ENCODE peak calls at places on chromosomes 7 and 10, in ten cellular contexts. I, Y, Q, H, N, G, B, S, A and T are unnamed samples.

GRCh38 chr7:55965805-55966421 is 1.5 kb downstream of the NIPSNAP2 start:
- DNase-seq in I (no peak), Y (peak; percentile 38), Q (no peak), H (peak; percentile 91), N (no peak), G (peak; percentile 6), B (no peak), S (peak; percentile 85), A (peak; percentile 46), T (peak; percentile 83)

GRCh38 chr10:47318706-47319105 is 3.5 kb upstream of the GDF2 start:
- DNase-seq in I (no peak), Y (no peak), Q (no peak), H (no peak), N (no peak), G (no peak), B (no peak), S (no peak), A (peak; percentile 8), T (no peak)

GRCh38 chr10:87608756-87609155 is 50.9 kb upstream of the PAPSS2 start:
- DNase-seq in I (no peak), Y (no peak), Q (no peak), H (no peak), N (no peak), G (no peak), B (no peak), S (no peak), A (no peak), T (no peak)

GRCh38 chr7:106022193-106022821 is 59.2 kb downstream of the CDHR3 start:
- DNase-seq in I (no peak), Y (no peak), Q (peak; percentile 81), H (no peak), N (peak; percentile 63), G (no peak), B (no peak), S (peak; percentile 18), A (no peak), T (no peak)

GRCh38 chr10:103761075-103761920 is 94.1 kb downstream of the SH3PXD2A start:
- DNase-seq in I (no peak), Y (no peak), Q (no peak), H (no peak), N (no peak), G (no peak), B (no peak), S (no peak), A (no peak), T (no peak)

GRCh38 chr10:48976208-48976607 is 36.6 kb upstream of the LRRC18 start:
- DNase-seq in I (peak; percentile 33), Y (no peak), Q (no peak), H (peak; percentile 47), N (no peak), G (no peak), B (no peak), S (peak; percentile 65), A (no peak), T (peak; percentile 14)

GRCh38 chr10:110083884-110084283 is 76.1 kb downstream of the ADD3 start:
- DNase-seq in I (no peak), Y (no peak), Q (no peak), H (no peak), N (no peak), G (no peak), B (peak; percentile 12), S (peak; percentile 12), A (no peak), T (no peak)

GRCh38 chr10:72886596-72887522 is 6.7 kb upstream of the OIT3 start:
- DNase-seq in I (no peak), Y (no peak), Q (no peak), H (no peak), N (no peak), G (no peak), B (no peak), S (no peak), A (no peak), T (no peak)

GRCh38 chr7:129644634-129645230 is 33.2 kb downstream of the NRF1 start:
- DNase-seq in I (peak; percentile 51), Y (no peak), Q (no peak), H (no peak), N (no peak), G (no peak), B (peak; percentile 37), S (no peak), A (no peak), T (no peak)

GRCh38 chr7:129643545-129644170 is 32.1 kb downstream of the NRF1 start:
- DNase-seq in I (peak; percentile 31), Y (no peak), Q (no peak), H (no peak), N (no peak), G (no peak), B (no peak), S (no peak), A (no peak), T (no peak)

GRCh38 chr7:129649128-129649690 is 37.7 kb downstream of the NRF1 start:
- DNase-seq in I (no peak), Y (no peak), Q (no peak), H (no peak), N (no peak), G (no peak), B (no peak), S (no peak), A (no peak), T (no peak)

GRCh38 chr7:129642871-129643515 is 31.5 kb downstream of the NRF1 start:
- DNase-seq in I (peak; percentile 4), Y (no peak), Q (no peak), H (no peak), N (no peak), G (peak; percentile 51), B (no peak), S (no peak), A (no peak), T (no peak)

GRCh38 chr7:129646369-129647021 is 35.0 kb downstream of the NRF1 start:
- DNase-seq in I (peak; percentile 30), Y (no peak), Q (no peak), H (no peak), N (no peak), G (no peak), B (no peak), S (no peak), A (no peak), T (no peak)
- H3K27ac ChIP-seq in I (peak overlapping the region; percentile 73), Y (peak overlapping the region; percentile 47), Q (no peak overlapping the region), H (no peak overlapping the region), N (no peak overlapping the region), G (no peak overlapping the region), B (no peak overlapping the region), S (no peak overlapping the region), A (no peak overlapping the region), T (no peak overlapping the region)

GRCh38 chr10:95178266-95178665 is 15.8 kb upstream of the ACSM6 start:
- DNase-seq in I (no peak), Y (no peak), Q (no peak), H (no peak), N (no peak), G (no peak), B (no peak), S (no peak), A (no peak), T (no peak)

GRCh38 chr10:95181731-95182130 is 12.3 kb upstream of the ACSM6 start:
- DNase-seq in I (no peak), Y (no peak), Q (no peak), H (no peak), N (no peak), G (no peak), B (no peak), S (no peak), A (no peak), T (no peak)

GRCh38 chr10:95176101-95176500 is 17.9 kb upstream of the ACSM6 start:
- DNase-seq in I (no peak), Y (no peak), Q (no peak), H (no peak), N (no peak), G (no peak), B (no peak), S (no peak), A (no peak), T (no peak)

GRCh38 chr10:95178797-95179196 is 15.2 kb upstream of the ACSM6 start:
- DNase-seq in I (no peak), Y (no peak), Q (no peak), H (no peak), N (no peak), G (no peak), B (no peak), S (no peak), A (no peak), T (no peak)

DNA sequence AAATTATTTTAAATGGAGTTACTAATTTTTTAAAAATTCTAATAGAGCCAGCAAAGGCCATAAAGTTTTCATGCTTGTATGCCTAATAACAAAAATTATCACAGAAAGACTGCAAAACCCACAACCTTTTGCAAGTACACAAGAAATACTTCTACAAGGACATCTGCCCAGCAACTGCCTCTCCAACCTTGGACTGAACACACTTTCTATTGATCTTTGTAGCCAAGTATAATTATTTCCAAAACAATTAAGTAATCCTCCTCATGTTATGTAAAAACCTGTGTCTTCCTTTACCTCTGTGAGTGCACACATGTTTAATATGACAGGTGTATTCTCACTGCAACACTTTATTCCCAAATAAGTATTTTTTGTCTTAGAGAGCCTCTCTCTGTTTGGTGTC is 16.6 kb upstream of the ACSM6 start:
- DNase-seq in I (no peak), Y (no peak), Q (no peak), H (no peak), N (no peak), G (no peak), B (no peak), S (no peak), A (no peak), T (no peak)
- H3K27ac ChIP-seq in I (no peak overlapping the region), Y (no peak overlapping the region), Q (no peak overlapping the region), H (no peak overlapping the region), N (no peak overlapping the region), G (no peak overlapping the region), B (no peak overlapping the region), S (no peak overlapping the region), A (peak overlapping the region; percentile 99), T (no peak overlapping the region)

GRCh38 chr7:100837099-100837836 is 9.9 kb upstream of the EPHB4 start:
- DNase-seq in I (peak; percentile 93), Y (peak; percentile 91), Q (peak; percentile 77), H (peak; percentile 94), N (peak; percentile 56), G (peak; percentile 87), B (peak; percentile 88), S (peak; percentile 94), A (peak; percentile 92), T (peak; percentile 86)

GRCh38 chr7:100836812-100837098 is 9.4 kb upstream of the EPHB4 start:
- DNase-seq in I (no peak), Y (no peak), Q (no peak), H (no peak), N (no peak), G (no peak), B (no peak), S (no peak), A (no peak), T (no peak)

GRCh38 chr7:100839361-100839760 is 12.0 kb upstream of the EPHB4 start:
- DNase-seq in I (no peak), Y (no peak), Q (no peak), H (no peak), N (no peak), G (no peak), B (no peak), S (no peak), A (no peak), T (no peak)

GRCh38 chr7:100835903-100836811 is 8.8 kb upstream of the EPHB4 start:
- DNase-seq in I (no peak), Y (peak; percentile 64), Q (no peak), H (peak; percentile 73), N (no peak), G (no peak), B (no peak), S (peak; percentile 33), A (peak; percentile 43), T (peak; percentile 45)

GRCh38 chr7:100840470-100841100 is 11.9 kb upstream of the SLC12A9 start:
- DNase-seq in I (no peak), Y (no peak), Q (no peak), H (no peak), N (no peak), G (no peak), B (no peak), S (no peak), A (no peak), T (no peak)
- H3K27ac ChIP-seq in I (peak overlapping the region; percentile 74), Y (no peak overlapping the region), Q (no peak overlapping the region), H (peak overlapping the region; percentile 47), N (peak overlapping the region; percentile 38), G (no peak overlapping the region), B (no peak overlapping the region), S (no peak overlapping the region), A (no peak overlapping the region), T (no peak overlapping the region)

GRCh38 chr7:43646603-43647313 is 63.9 kb downstream of the STK17A start:
- DNase-seq in I (peak; percentile 44), Y (no peak), Q (no peak), H (no peak), N (no peak), G (no peak), B (peak; percentile 64), S (no peak), A (no peak), T (no peak)

GRCh38 chr7:43640679-43641078 is 57.8 kb downstream of the STK17A start:
- DNase-seq in I (no peak), Y (no peak), Q (no peak), H (no peak), N (no peak), G (no peak), B (no peak), S (no peak), A (no peak), T (no peak)

GRCh38 chr7:43645699-43646226 is 62.9 kb downstream of the STK17A start:
- DNase-seq in I (no peak), Y (no peak), Q (no peak), H (no peak), N (no peak), G (no peak), B (no peak), S (no peak), A (no peak), T (no peak)

GRCh38 chr7:43642897-43643630 is 60.2 kb downstream of the STK17A start:
- DNase-seq in I (no peak), Y (no peak), Q (no peak), H (no peak), N (no peak), G (peak; percentile 25), B (no peak), S (no peak), A (no peak), T (no peak)

DNA sequence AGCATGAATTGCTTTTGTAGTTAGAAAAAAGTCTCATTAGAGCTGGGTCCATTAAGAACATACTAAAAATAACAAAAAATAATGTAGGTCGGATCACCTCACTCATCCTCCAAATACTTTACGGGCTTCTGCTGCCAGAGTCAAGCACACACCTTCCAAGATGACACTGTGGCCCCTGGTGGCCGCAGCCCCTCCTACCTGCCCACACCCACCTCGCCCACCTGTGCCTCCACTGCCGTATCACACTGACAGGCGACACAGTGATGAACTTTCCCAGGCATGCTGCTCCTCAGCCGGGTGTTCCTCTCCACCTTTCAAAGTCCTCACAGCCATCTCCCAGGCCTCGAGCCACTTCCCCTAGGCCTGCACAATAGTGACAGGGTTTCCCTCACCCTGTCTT is 60.9 kb downstream of the STK17A start:
- DNase-seq in I (no peak), Y (no peak), Q (no peak), H (no peak), N (no peak), G (no peak), B (no peak), S (no peak), A (no peak), T (no peak)
- H3K27ac ChIP-seq in I (no peak overlapping the region), Y (no peak overlapping the region), Q (no peak overlapping the region), H (no peak overlapping the region), N (no peak overlapping the region), G (no peak overlapping the region), B (no peak overlapping the region), S (no peak overlapping the region), A (no peak overlapping the region), T (no peak overlapping the region)